ENCODE peak calls at places on chromosome 18, in six cellular contexts. E is mesenchymal stem cell, H is trophoblast cell, S is IMR-90, W is neuronal stem cell, Z is H1. K is an unnamed sample.

GRCh38 chr18:76255070-76255683 is 239.9 kb downstream of the ZNF516 start:
- DNase-seq in E (no peak), H (no peak), S (no peak), W (no peak), Z (no peak), K (no peak)

GRCh38 chr18:29840101-29840500 is 1202.4 kb downstream of the DSC3 start:
- DNase-seq in E (peak), H (peak), S (peak), W (no peak), Z (no peak), K (peak)

GRCh38 chr18:27602092-27602491 is 417.0 kb upstream of the CHST9 start:
- DNase-seq in E (no peak), H (no peak), S (no peak), W (no peak), Z (no peak), K (no peak)

GRCh38 chr18:48816554-48816953 is 134.2 kb downstream of the SMAD7 start:
- DNase-seq in E (no peak), H (no peak), S (no peak), W (no peak), Z (no peak), K (no peak)

GRCh38 chr18:68233043-68233442 is 481.9 kb downstream of the TMX3 start:
- DNase-seq in E (no peak), H (no peak), S (no peak), W (no peak), Z (no peak), K (no peak)

GRCh38 chr18:23036611-23037259 is 98.5 kb upstream of the CABLES1 start:
- DNase-seq in E (peak), H (peak), S (no peak), W (no peak), Z (no peak), K (peak)

GRCh38 chr18:48806551-48807261 is 144.1 kb downstream of the SMAD7 start:
- DNase-seq in E (no peak), H (no peak), S (no peak), W (no peak), Z (no peak), K (peak)

GRCh38 chr18:76421291-76422078 is 73.6 kb downstream of the ZNF516 start:
- DNase-seq in E (no peak), H (no peak), S (no peak), W (no peak), Z (no peak), K (no peak)

GRCh38 chr18:58166278-58166844 is 122.3 kb downstream of the NEDD4L start:
- DNase-seq in E (no peak), H (no peak), S (no peak), W (no peak), Z (no peak), K (no peak)

GRCh38 chr18:47906408-47906807 is 24.1 kb downstream of the SMAD2 start:
- DNase-seq in E (no peak), H (no peak), S (no peak), W (no peak), Z (no peak), K (no peak)

GRCh38 chr18:12886498-12887126 is 2.6 kb upstream of the PTPN2 start:
- DNase-seq in E (no peak), H (peak), S (no peak), W (no peak), Z (no peak), K (peak)

GRCh38 chr18:67133669-67134068 is 382.9 kb downstream of the DSEL start:
- DNase-seq in E (no peak), H (no peak), S (no peak), W (no peak), Z (no peak), K (no peak)

GRCh38 chr18:77101410-77102245 is 31.0 kb downstream of the MBP start:
- DNase-seq in E (peak), H (peak), S (peak), W (no peak), Z (no peak), K (peak)

GRCh38 chr18:69725009-69725408 is 222.7 kb downstream of the CD226 start:
- DNase-seq in E (no peak), H (no peak), S (peak), W (no peak), Z (no peak), K (no peak)

GRCh38 chr18:12637901-12638633 is 19.8 kb downstream of the SPIRE1 start:
- DNase-seq in E (no peak), H (peak), S (peak), W (no peak), Z (no peak), K (peak)

GRCh38 chr18:49024808-49025361 is 74.1 kb upstream of the SMAD7 start:
- DNase-seq in E (no peak), H (no peak), S (no peak), W (no peak), Z (no peak), K (no peak)

GRCh38 chr18:6221602-6222014 is 193.1 kb downstream of the L3MBTL4 start:
- DNase-seq in E (no peak), H (no peak), S (no peak), W (no peak), Z (no peak), K (no peak)

GRCh38 chr18:55546873-55547704 is 40.9 kb downstream of the TCF4 start:
- DNase-seq in E (peak), H (no peak), S (peak), W (no peak), Z (no peak), K (no peak)

GRCh38 chr18:9808530-9809241 is 77.1 kb upstream of the TXNDC2 start:
- DNase-seq in E (peak), H (peak), S (no peak), W (peak), Z (no peak), K (peak)

GRCh38 chr18:49847524-49847923 is 34.2 kb upstream of the ACAA2 start:
- DNase-seq in E (no peak), H (no peak), S (no peak), W (no peak), Z (no peak), K (no peak)

GRCh38 chr18:78319264-78319663 is 660.4 kb upstream of the SALL3 start:
- DNase-seq in E (no peak), H (no peak), S (no peak), W (no peak), Z (no peak), K (no peak)

GRCh38 chr18:78319934-78320333 is 659.7 kb upstream of the SALL3 start:
- DNase-seq in E (no peak), H (no peak), S (no peak), W (no peak), Z (no peak), K (no peak)

GRCh38 chr18:78323453-78324230 is 656.0 kb upstream of the SALL3 start:
- DNase-seq in E (no peak), H (no peak), S (no peak), W (no peak), Z (no peak), K (no peak)

GRCh38 chr18:78321402-78321801 is 658.2 kb upstream of the SALL3 start:
- DNase-seq in E (no peak), H (no peak), S (no peak), W (no peak), Z (no peak), K (no peak)
- H3K27ac ChIP-seq in E (no peak), H (no peak), S (no peak), W (no peak), Z (no peak), K (no peak)

GRCh38 chr18:62760403-62760734 is 45.0 kb downstream of the PHLPP1 start:
- DNase-seq in E (no peak), H (no peak), S (no peak), W (no peak), Z (no peak), K (peak)
- H2BK120ac ChIP-seq in E (no peak), H (no peak), S (peak), W (no peak), Z (peak), K (no peak)

GRCh38 chr18:35747894-35748472 is 166.4 kb downstream of the GALNT1 start:
- DNase-seq in E (no peak), H (no peak), S (no peak), W (no peak), Z (no peak), K (no peak)
- H3K4me3 ChIP-seq in E (no peak), H (no peak), S (no peak), W (no peak), Z (no peak), K (no peak)

DNA sequence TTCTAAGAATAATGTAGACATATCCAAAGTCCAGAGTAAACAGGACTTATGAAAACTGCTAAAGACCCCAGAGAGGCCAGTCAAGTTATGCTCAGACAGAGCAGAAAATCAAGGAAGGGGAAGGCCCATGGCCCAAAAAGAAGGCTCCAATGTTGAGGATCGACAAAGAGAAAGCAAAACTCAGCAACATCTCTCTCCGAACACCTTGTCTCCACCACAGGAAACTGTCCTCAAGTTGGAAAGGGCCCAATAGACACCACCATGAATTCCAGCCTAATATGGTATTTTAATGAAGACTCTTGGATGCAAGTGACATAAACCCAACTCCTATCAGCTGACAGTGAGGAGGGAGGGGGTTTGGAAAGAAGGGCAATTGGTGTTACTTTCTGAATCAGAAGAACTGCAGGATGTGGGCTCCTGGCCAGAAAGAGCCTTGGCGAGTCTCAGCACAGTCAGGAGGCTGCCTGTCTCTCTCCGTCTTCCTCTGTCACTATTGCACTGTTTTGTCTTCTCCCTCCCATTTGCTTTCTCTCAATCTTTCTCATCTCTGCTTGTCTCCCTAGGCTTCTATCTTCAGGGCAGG is 40.4 kb upstream of the SIGLEC15 start:
- DNase-seq in E (no peak), H (no peak), S (peak), W (no peak), Z (no peak), K (no peak)
- H3K27ac ChIP-seq in E (no peak), H (no peak), S (peak), W (no peak), Z (no peak), K (no peak)

K was measured in mesendoderm.